ENCODE peak calls at places on chromosomes 6 and 20, in four cellular contexts. E is neuronal stem cell, Q is mesenchymal stem cell, Z is H1. P is an unnamed sample.

GRCh38 chr6:156420172-156420993 is 356.8 kb upstream of the ARID1B start:
- DNase-seq in E (no peak), Q (no peak), Z (no peak), P (no peak)

GRCh38 chr6:116409756-116410155 is 39.0 kb downstream of the DSE start:
- DNase-seq in E (no peak), Q (no peak), Z (no peak), P (no peak)

GRCh38 chr20:41029150-41029872 is 689 bp downstream of the TOP1 start:
- DNase-seq in E (peak; percentile 35), Q (peak; percentile 52), Z (no peak), P (no peak)

GRCh38 chr6:152087096-152087495 is 279.6 kb downstream of the ESR1 start:
- DNase-seq in E (no peak), Q (peak; percentile 3), Z (no peak), P (no peak)

GRCh38 chr6:88914180-88914579 is 49.2 kb downstream of the RNGTT start:
- DNase-seq in E (no peak), Q (no peak), Z (no peak), P (no peak)

GRCh38 chr6:168274046-168274952 is 45.3 kb downstream of the DACT2 start:
- DNase-seq in E (no peak), Q (no peak), Z (no peak), P (peak; percentile 48)

GRCh38 chr6:111406200-111406711 is 76.8 kb downstream of the REV3L start:
- DNase-seq in E (no peak), Q (no peak), Z (no peak), P (no peak)

GRCh38 chr20:38728237-38728761 is 4.0 kb downstream of the SLC32A1 start:
- DNase-seq in E (no peak), Q (no peak), Z (no peak), P (peak; percentile 66)

GRCh38 chr20:34220581-34220980 is 20.6 kb upstream of the ASIP start:
- DNase-seq in E (no peak), Q (peak; percentile 64), Z (no peak), P (no peak)

GRCh38 chr20:46057856-46058655 is 29.0 kb downstream of the SLC12A5 start:
- DNase-seq in E (peak; percentile 45), Q (peak; percentile 63), Z (no peak), P (peak; percentile 79)

GRCh38 chr6:150327117-150327774 is 41.6 kb upstream of the IYD start:
- DNase-seq in E (no peak), Q (no peak), Z (no peak), P (no peak)

GRCh38 chr6:106974337-106974998 is at the start of gene CD24:
- DNase-seq in E (peak; percentile 70), Q (peak; percentile 15), Z (no peak), P (peak; percentile 76)

GRCh38 chr6:11460001-11460668 is 77.4 kb upstream of the TMEM170B start:
- DNase-seq in E (no peak), Q (peak; percentile 55), Z (no peak), P (no peak)
- H3K27ac ChIP-seq in E (no peak overlapping the region), Q (no peak overlapping the region), Z (no peak overlapping the region), P (no peak overlapping the region)

DNA sequence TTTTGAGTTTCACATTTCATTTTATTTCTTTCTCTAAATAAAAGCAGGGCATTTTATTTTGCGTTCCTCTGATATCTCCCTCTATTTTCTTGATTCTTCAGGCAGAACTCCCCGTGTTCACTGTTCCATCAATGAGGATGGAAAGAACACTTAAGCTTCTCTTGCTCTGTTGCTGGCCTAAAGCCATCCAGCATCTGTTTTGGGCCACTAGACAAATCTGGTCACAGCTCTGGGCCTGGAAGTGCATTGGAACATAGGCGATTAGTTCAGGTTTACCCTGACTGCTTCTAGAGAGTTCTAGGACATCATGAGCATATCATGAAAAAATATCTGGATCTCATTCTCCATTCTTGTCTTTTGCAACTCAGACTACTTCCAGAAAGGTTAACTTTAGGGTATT is 611.2 kb downstream of the UTRN start:
- DNase-seq in E (no peak), Q (no peak), Z (no peak), P (no peak)
- H3K4ac ChIP-seq in E (no peak overlapping the region), Q (no peak overlapping the region), Z (no peak overlapping the region), P (no peak overlapping the region)

GRCh38 chr6:108014040-108014439 is 56.0 kb upstream of the SEC63 start:
- DNase-seq in E (no peak), Q (no peak), Z (no peak), P (no peak)
- H3K27ac ChIP-seq in E (no peak overlapping the region), Q (no peak overlapping the region), Z (no peak overlapping the region), P (no peak overlapping the region)

GRCh38 chr6:42451146-42451594 is 556 bp downstream of the TRERF1 start:
- DNase-seq in E (no peak), Q (no peak), Z (no peak), P (no peak)
- H3K4ac ChIP-seq in E (no peak overlapping the region), Q (peak overlapping the region; percentile 25), Z (no peak overlapping the region), P (no peak overlapping the region)

DNA sequence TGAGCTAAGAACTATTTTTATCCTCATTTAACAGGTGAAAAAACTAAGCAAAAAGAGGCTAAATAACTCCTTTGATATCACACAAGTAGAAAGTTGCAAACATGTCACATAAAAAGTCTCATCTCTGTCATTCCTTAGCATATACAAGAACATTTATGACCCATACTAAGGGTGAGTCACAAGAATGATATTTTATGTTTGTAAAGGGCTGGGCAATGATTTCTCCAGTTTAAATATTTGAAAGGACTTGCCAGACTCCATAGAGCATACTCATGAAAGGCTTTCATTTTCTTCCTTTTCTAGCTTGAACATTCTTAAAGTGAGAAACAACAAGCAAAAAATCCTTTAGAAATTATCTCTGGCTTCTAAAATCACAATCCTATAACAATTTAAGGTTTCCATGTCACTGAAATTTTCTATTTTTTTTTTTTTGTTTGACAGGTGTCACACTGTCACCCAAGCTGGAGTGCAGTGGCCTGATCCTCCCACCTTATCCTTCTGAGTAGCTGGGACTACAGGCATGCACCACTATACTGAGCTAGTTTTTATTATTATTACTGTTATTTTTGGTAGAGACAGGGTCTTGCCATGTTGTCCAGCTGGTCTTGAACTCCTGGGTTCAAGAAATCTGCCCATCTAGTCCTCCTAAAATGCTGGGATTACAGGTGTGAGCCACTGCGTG is 338.0 kb upstream of the KHDRBS2 start:
- DNase-seq in E (no peak), Q (no peak), Z (no peak), P (no peak)
- H3K27ac ChIP-seq in E (no peak overlapping the region), Q (no peak overlapping the region), Z (no peak overlapping the region), P (no peak overlapping the region)

GRCh38 chr20:37334450-37334849 is 11.5 kb upstream of the SRC start:
- DNase-seq in E (no peak), Q (no peak), Z (no peak), P (no peak)
- H3K4ac ChIP-seq in E (no peak overlapping the region), Q (no peak overlapping the region), Z (no peak overlapping the region), P (no peak overlapping the region)

P was measured in H9.